ENCODE peak calls at places on chromosomes 6 and 20, in five cellular contexts. U is ascending aorta, X is astrocyte of the hippocampus, H is H54, K is HTR-8/SVneo. Y is an unnamed sample.

GRCh38 chr6:90484903-90485302 is 102.0 kb downstream of the MAP3K7 start:
- DNase-seq in U (no peak), X (no peak), H (no peak), K (no peak), Y (no peak)

GRCh38 chr6:142297996-142298753 is 3.6 kb upstream of the ADGRG6 start:
- DNase-seq in U (no peak), X (peak; percentile 66), H (no peak), K (peak; percentile 32), Y (no peak)

GRCh38 chr20:51156041-51156795 is 133.3 kb upstream of the KCNG1 start:
- DNase-seq in U (no peak), X (peak; percentile 17), H (no peak), K (no peak), Y (no peak)

GRCh38 chr6:41939091-41939847 is 2.3 kb downstream of the CCND3 start:
- DNase-seq in U (no peak), X (peak; percentile 69), H (no peak), K (no peak), Y (no peak)

GRCh38 chr6:157443066-157443800 is 62.2 kb downstream of the ZDHHC14 start:
- DNase-seq in U (no peak), X (peak; percentile 88), H (no peak), K (no peak), Y (no peak)

GRCh38 chr20:40941023-40941655 is 87.5 kb upstream of the TOP1 start:
- DNase-seq in U (no peak), X (no peak), H (no peak), K (no peak), Y (no peak)

GRCh38 chr6:138618168-138618567 is 118.9 kb upstream of the NHSL1 start:
- DNase-seq in U (no peak), X (no peak), H (no peak), K (no peak), Y (no peak)

GRCh38 chr6:149026530-149026942 is 279.7 kb downstream of the UST start:
- DNase-seq in U (no peak), X (peak; percentile 89), H (no peak), K (peak; percentile 33), Y (no peak)

GRCh38 chr20:48737463-48738093 is 90.2 kb downstream of the PREX1 start:
- DNase-seq in U (no peak), X (no peak), H (no peak), K (no peak), Y (no peak)

GRCh38 chr20:37839432-37839827 is 63.5 kb upstream of the VSTM2L start:
- DNase-seq in U (no peak), X (no peak), H (no peak), K (no peak), Y (no peak)

GRCh38 chr20:52268184-52268583 is 76.6 kb upstream of the ZFP64 start:
- DNase-seq in U (no peak), X (peak; percentile 47), H (no peak), K (no peak), Y (no peak)

GRCh38 chr6:37110455-37111155 is 59.3 kb upstream of the PIM1 start:
- DNase-seq in U (no peak), X (no peak), H (no peak), K (no peak), Y (no peak)

GRCh38 chr20:36113566-36114247 is 40.8 kb upstream of the EPB41L1 start:
- DNase-seq in U (no peak), X (no peak), H (no peak), K (no peak), Y (no peak)

GRCh38 chr6:43347021-43347420 is 22.4 kb downstream of the ZNF318 start:
- DNase-seq in U (no peak), X (no peak), H (no peak), K (no peak), Y (no peak)

GRCh38 chr6:43246301-43247114 is 3.2 kb downstream of the TTBK1 start:
- DNase-seq in U (no peak), X (no peak), H (peak; percentile 81), K (no peak), Y (peak; percentile 61)

GRCh38 chr6:120908767-120909166 is 425.5 kb downstream of the TBC1D32 start:
- DNase-seq in U (no peak), X (no peak), H (no peak), K (no peak), Y (no peak)

GRCh38 chr6:169131356-169131755 is 122.3 kb downstream of the THBS2 start:
- DNase-seq in U (no peak), X (peak; percentile 26), H (no peak), K (no peak), Y (no peak)

GRCh38 chr20:33846291-33846916 is 35.3 kb downstream of the CHMP4B start:
- DNase-seq in U (no peak), X (no peak), H (no peak), K (no peak), Y (no peak)

GRCh38 chr20:64165866-64166600 is 1.8 kb downstream of the MYT1 start:
- DNase-seq in U (no peak), X (no peak), H (no peak), K (no peak), Y (no peak)

GRCh38 chr6:143027058-143027457 is 33.6 kb upstream of the AIG1 start:
- DNase-seq in U (no peak), X (peak; percentile 15), H (no peak), K (peak; percentile 10), Y (no peak)

GRCh38 chr6:1802495-1803395 is 193.0 kb downstream of the FOXC1 start:
- DNase-seq in U (no peak), X (no peak), H (no peak), K (no peak), Y (no peak)

GRCh38 chr6:36019167-36019566 is 5.3 kb downstream of the SLC26A8 start:
- DNase-seq in U (no peak), X (no peak), H (no peak), K (no peak), Y (no peak)

GRCh38 chr6:137926207-137926731 is 59.2 kb downstream of the TNFAIP3 start:
- DNase-seq in U (no peak), X (peak; percentile 87), H (peak; percentile 7), K (peak; percentile 51), Y (no peak)

GRCh38 chr6:88734544-88734943 is 228.9 kb downstream of the RNGTT start:
- DNase-seq in U (no peak), X (no peak), H (no peak), K (no peak), Y (no peak)

GRCh38 chr6:33343953-33344611 is 26.5 kb upstream of the ZBTB22 start:
- DNase-seq in U (no peak), X (no peak), H (no peak), K (no peak), Y (no peak)

GRCh38 chr20:47493954-47494293 is 7.8 kb upstream of the NCOA3 start:
- DNase-seq in U (no peak), X (no peak), H (no peak), K (no peak), Y (no peak)

GRCh38 chr6:63351995-63352586 is 32.3 kb upstream of the LGSN start:
- DNase-seq in U (no peak), X (peak; percentile 14), H (no peak), K (peak; percentile 3), Y (no peak)

GRCh38 chr6:12577124-12577845 is 139.3 kb upstream of the PHACTR1 start:
- DNase-seq in U (no peak), X (peak; percentile 47), H (no peak), K (no peak), Y (no peak)

GRCh38 chr6:17013701-17014100 is 88.1 kb upstream of the STMND1 start:
- DNase-seq in U (no peak), X (peak; percentile 55), H (peak; percentile 33), K (peak; percentile 58), Y (no peak)

GRCh38 chr6:140774080-140774505 is 1358.6 kb upstream of the GJE1 start:
- DNase-seq in U (no peak), X (peak; percentile 81), H (no peak), K (peak; percentile 11), Y (no peak)